ENCODE peak calls at places on chromosomes 11 and 22, in ten cellular contexts. One of them, this sample, is unnamed.

GRCh38 chr11:8773916-8774537 is 91.4 kb downstream of the RPL27A start:
- DNase-seq in CD4-positive, alpha-beta memory T cell: no peak
- DNase-seq in left lung: no peak
- DNase-seq in MM.1S: no peak
- DNase-seq in A549: no peak
- DNase-seq in astrocyte of the spinal cord: no peak
- DNase-seq in K562: no peak
- DNase-seq in pancreas: peak; percentile 6
- DNase-seq in cardiac fibroblast: no peak
- DNase-seq in prostate gland: no peak
- DNase-seq in this sample: no peak

GRCh38 chr11:75166791-75167190 is 15.9 kb downstream of the SLCO2B1 start:
- DNase-seq in MM.1S: no peak
- DNase-seq in astrocyte of the spinal cord: no peak
- DNase-seq in K562: no peak
- DNase-seq in cardiac fibroblast: no peak
- DNase-seq in prostate gland: no peak
- DNase-seq in pancreas: no peak
- DNase-seq in A549: no peak
- DNase-seq in CD4-positive, alpha-beta memory T cell: no peak
- DNase-seq in left lung: no peak
- DNase-seq in this sample: no peak

GRCh38 chr11:44632466-44633123 is 67.1 kb downstream of the CD82 start:
- DNase-seq in CD4-positive, alpha-beta memory T cell: no peak
- DNase-seq in K562: peak; percentile 77
- DNase-seq in left lung: no peak
- DNase-seq in cardiac fibroblast: peak; percentile 21
- DNase-seq in A549: peak; percentile 56
- DNase-seq in prostate gland: peak; percentile 7
- DNase-seq in astrocyte of the spinal cord: no peak
- DNase-seq in pancreas: no peak
- DNase-seq in MM.1S: no peak
- DNase-seq in this sample: no peak

GRCh38 chr22:25167082-25167481 is 32.6 kb upstream of the CRYBB3 start:
- DNase-seq in A549: no peak
- DNase-seq in MM.1S: no peak
- DNase-seq in CD4-positive, alpha-beta memory T cell: no peak
- DNase-seq in left lung: no peak
- DNase-seq in cardiac fibroblast: no peak
- DNase-seq in prostate gland: no peak
- DNase-seq in K562: no peak
- DNase-seq in astrocyte of the spinal cord: no peak
- DNase-seq in pancreas: no peak
- DNase-seq in this sample: no peak

GRCh38 chr22:22802346-22802970 is 85.2 kb upstream of the IGLL5 start:
- DNase-seq in MM.1S: peak; percentile 51
- DNase-seq in astrocyte of the spinal cord: no peak
- DNase-seq in prostate gland: no peak
- DNase-seq in CD4-positive, alpha-beta memory T cell: no peak
- DNase-seq in A549: peak; percentile 14
- DNase-seq in cardiac fibroblast: no peak
- DNase-seq in K562: peak; percentile 91
- DNase-seq in left lung: no peak
- DNase-seq in pancreas: no peak
- DNase-seq in this sample: no peak

GRCh38 chr11:57776101-57776511 is 14.5 kb downstream of the CTNND1 start:
- DNase-seq in pancreas: no peak
- DNase-seq in CD4-positive, alpha-beta memory T cell: no peak
- DNase-seq in K562: no peak
- DNase-seq in A549: no peak
- DNase-seq in cardiac fibroblast: peak; percentile 72
- DNase-seq in MM.1S: no peak
- DNase-seq in astrocyte of the spinal cord: peak; percentile 73
- DNase-seq in left lung: no peak
- DNase-seq in prostate gland: no peak
- DNase-seq in this sample: peak; percentile 87

GRCh38 chr11:127273593-127274327 is 273.2 kb upstream of the KIRREL3 start:
- DNase-seq in astrocyte of the spinal cord: no peak
- DNase-seq in K562: no peak
- DNase-seq in prostate gland: no peak
- DNase-seq in pancreas: no peak
- DNase-seq in MM.1S: no peak
- DNase-seq in CD4-positive, alpha-beta memory T cell: no peak
- DNase-seq in cardiac fibroblast: no peak
- DNase-seq in left lung: no peak
- DNase-seq in A549: no peak
- DNase-seq in this sample: no peak

GRCh38 chr11:2577071-2578005 is 122.5 kb downstream of the KCNQ1OT1 start:
- DNase-seq in prostate gland: no peak
- DNase-seq in CD4-positive, alpha-beta memory T cell: no peak
- DNase-seq in pancreas: peak; percentile 12
- DNase-seq in A549: no peak
- DNase-seq in K562: no peak
- DNase-seq in left lung: peak; percentile 74
- DNase-seq in cardiac fibroblast: no peak
- DNase-seq in MM.1S: no peak
- DNase-seq in astrocyte of the spinal cord: no peak
- DNase-seq in this sample: peak; percentile 0

GRCh38 chr11:11845551-11845950 is 3.8 kb downstream of the USP47 start:
- DNase-seq in astrocyte of the spinal cord: no peak
- DNase-seq in K562: no peak
- DNase-seq in cardiac fibroblast: no peak
- DNase-seq in left lung: no peak
- DNase-seq in MM.1S: no peak
- DNase-seq in A549: no peak
- DNase-seq in CD4-positive, alpha-beta memory T cell: no peak
- DNase-seq in pancreas: no peak
- DNase-seq in prostate gland: no peak
- DNase-seq in this sample: no peak

GRCh38 chr11:39817248-39817647 is 1642.2 kb downstream of the LRRC4C start:
- DNase-seq in K562: no peak
- DNase-seq in cardiac fibroblast: no peak
- DNase-seq in astrocyte of the spinal cord: no peak
- DNase-seq in left lung: no peak
- DNase-seq in MM.1S: no peak
- DNase-seq in CD4-positive, alpha-beta memory T cell: no peak
- DNase-seq in prostate gland: no peak
- DNase-seq in A549: no peak
- DNase-seq in pancreas: no peak
- DNase-seq in this sample: no peak

GRCh38 chr11:103901656-103902055 is 134.8 kb upstream of the DDI1 start:
- DNase-seq in astrocyte of the spinal cord: no peak
- DNase-seq in CD4-positive, alpha-beta memory T cell: no peak
- DNase-seq in prostate gland: no peak
- DNase-seq in cardiac fibroblast: peak; percentile 40
- DNase-seq in MM.1S: no peak
- DNase-seq in left lung: no peak
- DNase-seq in K562: no peak
- DNase-seq in pancreas: no peak
- DNase-seq in A549: no peak
- DNase-seq in this sample: no peak

GRCh38 chr11:84817998-84818397 is 809.1 kb downstream of the DLG2 start:
- DNase-seq in left lung: no peak
- DNase-seq in A549: peak; percentile 29
- DNase-seq in astrocyte of the spinal cord: peak; percentile 6
- DNase-seq in K562: no peak
- DNase-seq in MM.1S: no peak
- DNase-seq in cardiac fibroblast: no peak
- DNase-seq in CD4-positive, alpha-beta memory T cell: no peak
- DNase-seq in prostate gland: no peak
- DNase-seq in pancreas: no peak
- DNase-seq in this sample: no peak

GRCh38 chr22:21933413-21933812 is 19.2 kb downstream of the PPM1F start:
- DNase-seq in left lung: no peak
- DNase-seq in A549: no peak
- DNase-seq in CD4-positive, alpha-beta memory T cell: no peak
- DNase-seq in prostate gland: no peak
- DNase-seq in MM.1S: no peak
- DNase-seq in cardiac fibroblast: no peak
- DNase-seq in pancreas: no peak
- DNase-seq in astrocyte of the spinal cord: no peak
- DNase-seq in K562: no peak
- DNase-seq in this sample: no peak

GRCh38 chr11:9053631-9054030 is 37.8 kb downstream of the SCUBE2 start:
- DNase-seq in MM.1S: no peak
- DNase-seq in pancreas: no peak
- DNase-seq in left lung: no peak
- DNase-seq in K562: no peak
- DNase-seq in CD4-positive, alpha-beta memory T cell: no peak
- DNase-seq in A549: no peak
- DNase-seq in prostate gland: no peak
- DNase-seq in cardiac fibroblast: peak; percentile 12
- DNase-seq in astrocyte of the spinal cord: no peak
- DNase-seq in this sample: no peak

GRCh38 chr11:114111369-114112042 is 52.0 kb downstream of the ZBTB16 start:
- DNase-seq in cardiac fibroblast: peak; percentile 84
- DNase-seq in A549: no peak
- DNase-seq in CD4-positive, alpha-beta memory T cell: no peak
- DNase-seq in left lung: no peak
- DNase-seq in pancreas: no peak
- DNase-seq in prostate gland: no peak
- DNase-seq in MM.1S: no peak
- DNase-seq in astrocyte of the spinal cord: peak; percentile 93
- DNase-seq in K562: no peak
- DNase-seq in this sample: no peak

GRCh38 chr11:132234878-132235277 is 864.5 kb downstream of the NTM start:
- DNase-seq in astrocyte of the spinal cord: peak; percentile 84
- DNase-seq in A549: no peak
- DNase-seq in K562: no peak
- DNase-seq in cardiac fibroblast: peak; percentile 16
- DNase-seq in pancreas: no peak
- DNase-seq in prostate gland: no peak
- DNase-seq in left lung: no peak
- DNase-seq in CD4-positive, alpha-beta memory T cell: no peak
- DNase-seq in MM.1S: no peak
- DNase-seq in this sample: no peak
- H3K4me3 ChIP-seq in astrocyte of the spinal cord: no peak overlapping the region
- H3K4me3 ChIP-seq in A549: no peak overlapping the region
- H3K4me3 ChIP-seq in K562: no peak overlapping the region
- H3K4me3 ChIP-seq in cardiac fibroblast: no peak overlapping the region
- H3K4me3 ChIP-seq in pancreas: no peak overlapping the region
- H3K4me3 ChIP-seq in prostate gland: no peak overlapping the region
- H3K4me3 ChIP-seq in left lung: no peak overlapping the region
- H3K4me3 ChIP-seq in CD4-positive, alpha-beta memory T cell: no peak overlapping the region
- H3K4me3 ChIP-seq in MM.1S: no peak overlapping the region
- H3K4me3 ChIP-seq in this sample: no peak overlapping the region

GRCh38 chr11:121577106-121577505 is 124.3 kb upstream of the SORL1-AS1 start:
- DNase-seq in cardiac fibroblast: no peak
- DNase-seq in left lung: no peak
- DNase-seq in prostate gland: no peak
- DNase-seq in A549: no peak
- DNase-seq in MM.1S: no peak
- DNase-seq in K562: no peak
- DNase-seq in pancreas: no peak
- DNase-seq in astrocyte of the spinal cord: no peak
- DNase-seq in CD4-positive, alpha-beta memory T cell: no peak
- DNase-seq in this sample: no peak

GRCh38 chr11:121578216-121579063 is 125.7 kb upstream of the SORL1-AS1 start:
- DNase-seq in MM.1S: no peak
- DNase-seq in cardiac fibroblast: no peak
- DNase-seq in pancreas: no peak
- DNase-seq in prostate gland: no peak
- DNase-seq in astrocyte of the spinal cord: peak; percentile 10
- DNase-seq in A549: no peak
- DNase-seq in K562: no peak
- DNase-seq in left lung: no peak
- DNase-seq in CD4-positive, alpha-beta memory T cell: no peak
- DNase-seq in this sample: no peak

GRCh38 chr11:121581607-121582006 is 128.8 kb upstream of the SORL1-AS1 start:
- DNase-seq in astrocyte of the spinal cord: no peak
- DNase-seq in left lung: no peak
- DNase-seq in A549: no peak
- DNase-seq in cardiac fibroblast: no peak
- DNase-seq in prostate gland: no peak
- DNase-seq in pancreas: no peak
- DNase-seq in K562: no peak
- DNase-seq in MM.1S: no peak
- DNase-seq in CD4-positive, alpha-beta memory T cell: no peak
- DNase-seq in this sample: no peak

GRCh38 chr11:121582296-121582695 is 129.5 kb upstream of the SORL1-AS1 start:
- DNase-seq in astrocyte of the spinal cord: no peak
- DNase-seq in MM.1S: no peak
- DNase-seq in left lung: no peak
- DNase-seq in cardiac fibroblast: no peak
- DNase-seq in K562: no peak
- DNase-seq in prostate gland: no peak
- DNase-seq in pancreas: no peak
- DNase-seq in A549: no peak
- DNase-seq in CD4-positive, alpha-beta memory T cell: peak; percentile 18
- DNase-seq in this sample: no peak

GRCh38 chr11:121580154-121580553 is 127.4 kb upstream of the SORL1-AS1 start:
- DNase-seq in prostate gland: no peak
- DNase-seq in A549: no peak
- DNase-seq in CD4-positive, alpha-beta memory T cell: no peak
- DNase-seq in K562: no peak
- DNase-seq in MM.1S: no peak
- DNase-seq in cardiac fibroblast: no peak
- DNase-seq in astrocyte of the spinal cord: no peak
- DNase-seq in left lung: no peak
- DNase-seq in pancreas: no peak
- DNase-seq in this sample: no peak
- H3K4me3 ChIP-seq in prostate gland: no peak overlapping the region
- H3K4me3 ChIP-seq in A549: no peak overlapping the region
- H3K4me3 ChIP-seq in CD4-positive, alpha-beta memory T cell: no peak overlapping the region
- H3K4me3 ChIP-seq in K562: no peak overlapping the region
- H3K4me3 ChIP-seq in MM.1S: no peak overlapping the region
- H3K4me3 ChIP-seq in cardiac fibroblast: no peak overlapping the region
- H3K4me3 ChIP-seq in astrocyte of the spinal cord: no peak overlapping the region
- H3K4me3 ChIP-seq in left lung: no peak overlapping the region
- H3K4me3 ChIP-seq in pancreas: no peak overlapping the region
- H3K4me3 ChIP-seq in this sample: no peak overlapping the region

DNA sequence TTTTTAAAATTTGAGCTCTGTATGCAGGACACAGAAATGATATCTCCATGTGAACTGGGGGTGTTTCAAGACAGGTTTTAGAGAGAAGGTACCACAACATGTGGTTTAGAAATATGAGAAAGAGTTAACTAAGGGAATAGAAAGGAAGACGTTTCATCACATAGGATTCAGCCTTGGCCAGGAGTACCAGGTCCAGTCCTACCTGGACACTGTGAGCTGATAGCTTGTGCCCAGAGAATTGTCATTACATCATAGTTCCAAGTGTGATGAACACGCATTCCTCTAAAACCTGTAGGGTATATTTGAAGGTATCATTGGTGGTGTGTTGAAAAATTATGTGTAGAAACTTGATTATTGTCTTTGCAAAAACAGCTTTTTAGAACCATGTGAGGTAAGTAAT is 1.8 kb downstream of the SLC22A9 start:
- DNase-seq in astrocyte of the spinal cord: no peak
- DNase-seq in cardiac fibroblast: no peak
- DNase-seq in prostate gland: no peak
- DNase-seq in MM.1S: no peak
- DNase-seq in CD4-positive, alpha-beta memory T cell: no peak
- DNase-seq in K562: no peak
- DNase-seq in pancreas: no peak
- DNase-seq in left lung: no peak
- DNase-seq in A549: no peak
- DNase-seq in this sample: no peak
- H3K4me3 ChIP-seq in astrocyte of the spinal cord: no peak overlapping the region
- H3K4me3 ChIP-seq in cardiac fibroblast: no peak overlapping the region
- H3K4me3 ChIP-seq in prostate gland: no peak overlapping the region
- H3K4me3 ChIP-seq in MM.1S: no peak overlapping the region
- H3K4me3 ChIP-seq in CD4-positive, alpha-beta memory T cell: no peak overlapping the region
- H3K4me3 ChIP-seq in K562: no peak overlapping the region
- H3K4me3 ChIP-seq in pancreas: no peak overlapping the region
- H3K4me3 ChIP-seq in left lung: no peak overlapping the region
- H3K4me3 ChIP-seq in A549: no peak overlapping the region
- H3K4me3 ChIP-seq in this sample: no peak overlapping the region

GRCh38 chr11:117199916-117200812 is 994 bp downstream of the TAGLN start:
- DNase-seq in cardiac fibroblast: peak; percentile 54
- DNase-seq in CD4-positive, alpha-beta memory T cell: no peak
- DNase-seq in prostate gland: no peak
- DNase-seq in A549: no peak
- DNase-seq in astrocyte of the spinal cord: no peak
- DNase-seq in MM.1S: no peak
- DNase-seq in left lung: peak; percentile 45
- DNase-seq in K562: no peak
- DNase-seq in pancreas: no peak
- DNase-seq in this sample: no peak
- H3K4me3 ChIP-seq in cardiac fibroblast: peak overlapping the region; percentile 75
- H3K4me3 ChIP-seq in CD4-positive, alpha-beta memory T cell: no peak overlapping the region
- H3K4me3 ChIP-seq in prostate gland: peak overlapping the region; percentile 34
- H3K4me3 ChIP-seq in A549: no peak overlapping the region
- H3K4me3 ChIP-seq in astrocyte of the spinal cord: peak overlapping the region; percentile 64
- H3K4me3 ChIP-seq in MM.1S: no peak overlapping the region
- H3K4me3 ChIP-seq in left lung: peak overlapping the region; percentile 25
- H3K4me3 ChIP-seq in K562: no peak overlapping the region
- H3K4me3 ChIP-seq in pancreas: no peak overlapping the region
- H3K4me3 ChIP-seq in this sample: peak overlapping the region; percentile 30